ENCODE peak calls at places on chromosome 22, in four cellular contexts. One of them, this sample, is unnamed.

GRCh38 chr22:35783943-35784614 is 66.4 kb downstream of the APOL5 start:
- DNase-seq in GM12865: no peak
- DNase-seq in kidney: no peak
- DNase-seq in adrenal gland: no peak
- DNase-seq in this sample: no peak

GRCh38 chr22:33723915-33724314 is 196.4 kb downstream of the LARGE1 start:
- DNase-seq in GM12865: no peak
- DNase-seq in adrenal gland: no peak
- DNase-seq in kidney: no peak
- DNase-seq in this sample: no peak

GRCh38 chr22:29912605-29913398 is 29.8 kb downstream of the MTMR3 start:
- DNase-seq in adrenal gland: no peak
- DNase-seq in GM12865: no peak
- DNase-seq in kidney: no peak
- DNase-seq in this sample: peak

GRCh38 chr22:41532908-41533825 is 11.1 kb downstream of the POLR3H start:
- DNase-seq in GM12865: peak
- DNase-seq in kidney: peak
- DNase-seq in adrenal gland: peak
- DNase-seq in this sample: peak

GRCh38 chr22:28791124-28791523 is 9.2 kb downstream of the XBP1 start:
- DNase-seq in kidney: no peak
- DNase-seq in GM12865: no peak
- DNase-seq in adrenal gland: no peak
- DNase-seq in this sample: no peak

GRCh38 chr22:44682556-44683168 is 19.3 kb upstream of the PRR5 start:
- DNase-seq in GM12865: no peak
- DNase-seq in adrenal gland: no peak
- DNase-seq in kidney: no peak
- DNase-seq in this sample: no peak

GRCh38 chr22:44940121-44940520 is 69.7 kb downstream of the PHF21B start:
- DNase-seq in kidney: peak
- DNase-seq in GM12865: no peak
- DNase-seq in adrenal gland: no peak
- DNase-seq in this sample: no peak

GRCh38 chr22:25953276-25953675 is 211.3 kb downstream of the MYO18B start:
- DNase-seq in GM12865: no peak
- DNase-seq in kidney: no peak
- DNase-seq in adrenal gland: no peak
- DNase-seq in this sample: no peak

GRCh38 chr22:24037851-24038765 is 27.0 kb downstream of the CABIN1 start:
- DNase-seq in kidney: no peak
- DNase-seq in GM12865: no peak
- DNase-seq in adrenal gland: no peak
- DNase-seq in this sample: no peak

GRCh38 chr22:36160499-36160942 is at the start of gene APOL3:
- DNase-seq in adrenal gland: peak
- DNase-seq in GM12865: peak
- DNase-seq in kidney: peak
- DNase-seq in this sample: peak

GRCh38 chr22:23072035-23072910 is 2.0 kb downstream of the GNAZ start:
- DNase-seq in GM12865: no peak
- DNase-seq in kidney: peak
- DNase-seq in adrenal gland: peak
- DNase-seq in this sample: no peak

GRCh38 chr22:27667121-27667843 is 134.3 kb downstream of the MN1 start:
- DNase-seq in GM12865: no peak
- DNase-seq in kidney: no peak
- DNase-seq in adrenal gland: no peak
- DNase-seq in this sample: peak

GRCh38 chr22:29314537-29315285 is 786 bp downstream of the RASL10A start:
- DNase-seq in kidney: peak
- DNase-seq in adrenal gland: no peak
- DNase-seq in GM12865: no peak
- DNase-seq in this sample: no peak

GRCh38 chr22:19203839-19204238 is 25.3 kb upstream of the SLC25A1 start:
- DNase-seq in GM12865: no peak
- DNase-seq in kidney: no peak
- DNase-seq in adrenal gland: no peak
- DNase-seq in this sample: no peak

GRCh38 chr22:22721681-22722309 is 77.4 kb downstream of the GGTLC2 start:
- DNase-seq in adrenal gland: no peak
- DNase-seq in kidney: no peak
- DNase-seq in GM12865: peak
- DNase-seq in this sample: no peak

GRCh38 chr22:21881841-21882753 is 14.7 kb upstream of the MAPK1 start:
- DNase-seq in GM12865: no peak
- DNase-seq in kidney: no peak
- DNase-seq in adrenal gland: no peak
- DNase-seq in this sample: no peak

GRCh38 chr22:21862386-21863242 is 4.8 kb downstream of the MAPK1 start:
- DNase-seq in GM12865: no peak
- DNase-seq in kidney: no peak
- DNase-seq in adrenal gland: no peak
- DNase-seq in this sample: no peak

GRCh38 chr22:35435201-35435712 is 35.3 kb downstream of the MCM5 start:
- DNase-seq in kidney: peak
- DNase-seq in adrenal gland: no peak
- DNase-seq in GM12865: peak
- DNase-seq in this sample: no peak

GRCh38 chr22:25182131-25183110 is 17.2 kb upstream of the CRYBB3 start:
- DNase-seq in adrenal gland: no peak
- DNase-seq in kidney: no peak
- DNase-seq in GM12865: no peak
- DNase-seq in this sample: no peak

GRCh38 chr22:28570697-28571373 is 108.8 kb downstream of the TTC28 start:
- DNase-seq in adrenal gland: no peak
- DNase-seq in kidney: no peak
- DNase-seq in GM12865: no peak
- DNase-seq in this sample: no peak

GRCh38 chr22:29343313-29343805 is 27.9 kb upstream of the RASL10A start:
- DNase-seq in adrenal gland: no peak
- DNase-seq in GM12865: no peak
- DNase-seq in kidney: no peak
- DNase-seq in this sample: peak

GRCh38 chr22:20418211-20418788 is 19.3 kb downstream of the SCARF2 start:
- DNase-seq in kidney: peak
- DNase-seq in adrenal gland: peak
- DNase-seq in GM12865: peak
- DNase-seq in this sample: peak

GRCh38 chr22:35752172-35752832 is 34.6 kb downstream of the APOL5 start:
- DNase-seq in adrenal gland: no peak
- DNase-seq in GM12865: peak
- DNase-seq in kidney: no peak
- DNase-seq in this sample: no peak

GRCh38 chr22:44538071-44538470 is 40.0 kb upstream of the RTL6 start:
- DNase-seq in kidney: no peak
- DNase-seq in GM12865: no peak
- DNase-seq in adrenal gland: no peak
- DNase-seq in this sample: no peak

GRCh38 chr22:47320560-47320959 is 558.1 kb downstream of the TBC1D22A start:
- DNase-seq in kidney: no peak
- DNase-seq in GM12865: no peak
- DNase-seq in adrenal gland: no peak
- DNase-seq in this sample: no peak

GRCh38 chr22:47601666-47602065 is 839.2 kb downstream of the TBC1D22A start:
- DNase-seq in kidney: no peak
- DNase-seq in adrenal gland: no peak
- DNase-seq in GM12865: no peak
- DNase-seq in this sample: no peak

GRCh38 chr22:32103648-32104326 is 55.3 kb downstream of the C22orf42 start:
- DNase-seq in GM12865: no peak
- DNase-seq in adrenal gland: no peak
- DNase-seq in kidney: no peak
- DNase-seq in this sample: no peak

GRCh38 chr22:20291249-20291586 is 23.1 kb upstream of the RTN4R start:
- DNase-seq in kidney: no peak
- DNase-seq in adrenal gland: no peak
- DNase-seq in GM12865: no peak
- DNase-seq in this sample: no peak

GRCh38 chr22:31064369-31064768 is 16.7 kb upstream of the SMTN start:
- DNase-seq in kidney: no peak
- DNase-seq in GM12865: no peak
- DNase-seq in adrenal gland: no peak
- DNase-seq in this sample: no peak
- H3K4me3 ChIP-seq in kidney: no peak
- H3K4me3 ChIP-seq in GM12865: peak
- H3K4me3 ChIP-seq in adrenal gland: no peak
- H3K4me3 ChIP-seq in this sample: no peak

GRCh38 chr22:48921411-48921903 is 906.2 kb downstream of the BRD1 start:
- DNase-seq in GM12865: no peak
- DNase-seq in kidney: no peak
- DNase-seq in adrenal gland: no peak
- DNase-seq in this sample: no peak

GRCh38 chr22:48918585-48919186 is 909.0 kb downstream of the BRD1 start:
- DNase-seq in adrenal gland: no peak
- DNase-seq in GM12865: no peak
- DNase-seq in kidney: no peak
- DNase-seq in this sample: no peak

GRCh38 chr22:48919851-48920589 is 907.7 kb downstream of the BRD1 start:
- DNase-seq in GM12865: no peak
- DNase-seq in kidney: no peak
- DNase-seq in adrenal gland: no peak
- DNase-seq in this sample: no peak

GRCh38 chr22:48920776-48921241 is 906.9 kb downstream of the BRD1 start:
- DNase-seq in kidney: no peak
- DNase-seq in adrenal gland: no peak
- DNase-seq in GM12865: no peak
- DNase-seq in this sample: no peak

GRCh38 chr22:48919187-48919590 is 908.5 kb downstream of the BRD1 start:
- DNase-seq in kidney: no peak
- DNase-seq in adrenal gland: no peak
- DNase-seq in GM12865: no peak
- DNase-seq in this sample: no peak
- H3K4me3 ChIP-seq in kidney: no peak
- H3K4me3 ChIP-seq in adrenal gland: no peak
- H3K4me3 ChIP-seq in GM12865: no peak
- H3K4me3 ChIP-seq in this sample: no peak

DNA sequence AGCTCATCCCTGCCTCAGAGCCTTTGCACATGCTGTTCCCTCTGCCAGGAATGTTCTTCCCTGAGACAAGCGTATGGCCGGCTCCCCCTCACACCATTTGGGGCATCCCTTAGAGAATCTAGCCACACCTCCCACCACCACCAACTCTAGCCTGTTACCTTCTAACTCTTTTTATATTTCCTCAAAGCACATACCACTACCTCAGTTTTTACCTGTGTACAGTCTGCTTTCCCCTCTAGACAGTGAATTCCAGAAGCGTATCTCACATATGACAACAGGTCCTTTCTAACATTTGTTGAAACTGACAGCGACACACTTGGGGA is 75.1 kb upstream of the ARFGAP3 start:
- DNase-seq in GM12865: no peak
- DNase-seq in adrenal gland: no peak
- DNase-seq in kidney: no peak
- DNase-seq in this sample: no peak
- H3K4me3 ChIP-seq in GM12865: peak
- H3K4me3 ChIP-seq in adrenal gland: no peak
- H3K4me3 ChIP-seq in kidney: no peak
- H3K4me3 ChIP-seq in this sample: no peak

GRCh38 chr22:49969751-49970527 is 9.4 kb downstream of the PIM3 start:
- DNase-seq in kidney: peak
- DNase-seq in GM12865: no peak
- DNase-seq in adrenal gland: peak
- DNase-seq in this sample: peak

GRCh38 chr22:49973018-49973965 is 12.7 kb downstream of the PIM3 start:
- DNase-seq in adrenal gland: peak
- DNase-seq in GM12865: no peak
- DNase-seq in kidney: no peak
- DNase-seq in this sample: no peak

GRCh38 chr22:49971232-49972162 is 10.9 kb downstream of the PIM3 start:
- DNase-seq in GM12865: no peak
- DNase-seq in adrenal gland: peak
- DNase-seq in kidney: peak
- DNase-seq in this sample: peak

GRCh38 chr22:49970528-49971231 is 10.1 kb downstream of the PIM3 start:
- DNase-seq in kidney: peak
- DNase-seq in adrenal gland: peak
- DNase-seq in GM12865: peak
- DNase-seq in this sample: peak

GRCh38 chr22:49972163-49973017 is 11.8 kb downstream of the PIM3 start:
- DNase-seq in GM12865: no peak
- DNase-seq in adrenal gland: peak
- DNase-seq in kidney: peak
- DNase-seq in this sample: peak
- H3K4me3 ChIP-seq in GM12865: peak
- H3K4me3 ChIP-seq in adrenal gland: no peak
- H3K4me3 ChIP-seq in kidney: peak
- H3K4me3 ChIP-seq in this sample: no peak

DNA sequence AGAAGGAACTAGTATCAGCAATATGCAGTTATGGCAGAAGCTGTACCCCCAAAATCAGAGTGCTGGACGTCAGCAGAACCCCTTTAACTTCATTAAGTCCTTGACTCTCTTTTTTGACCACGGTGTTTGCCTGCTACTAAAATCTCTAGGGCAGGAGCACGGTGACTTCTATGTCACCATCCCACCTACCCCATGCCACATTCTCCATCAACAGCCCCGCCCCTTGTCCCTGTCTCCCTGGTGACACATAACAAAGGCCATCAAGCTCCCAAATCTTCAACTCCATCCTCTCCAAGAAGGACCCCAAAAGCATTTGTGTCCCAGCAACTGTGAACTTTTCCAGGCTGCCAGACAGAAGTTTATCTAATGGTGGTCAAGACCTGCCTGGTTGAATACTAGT is 894 bp downstream of the ADA2 start:
- DNase-seq in GM12865: no peak
- DNase-seq in adrenal gland: no peak
- DNase-seq in kidney: peak
- DNase-seq in this sample: no peak
- H3K4me3 ChIP-seq in GM12865: peak
- H3K4me3 ChIP-seq in adrenal gland: no peak
- H3K4me3 ChIP-seq in kidney: no peak
- H3K4me3 ChIP-seq in this sample: no peak

DNA sequence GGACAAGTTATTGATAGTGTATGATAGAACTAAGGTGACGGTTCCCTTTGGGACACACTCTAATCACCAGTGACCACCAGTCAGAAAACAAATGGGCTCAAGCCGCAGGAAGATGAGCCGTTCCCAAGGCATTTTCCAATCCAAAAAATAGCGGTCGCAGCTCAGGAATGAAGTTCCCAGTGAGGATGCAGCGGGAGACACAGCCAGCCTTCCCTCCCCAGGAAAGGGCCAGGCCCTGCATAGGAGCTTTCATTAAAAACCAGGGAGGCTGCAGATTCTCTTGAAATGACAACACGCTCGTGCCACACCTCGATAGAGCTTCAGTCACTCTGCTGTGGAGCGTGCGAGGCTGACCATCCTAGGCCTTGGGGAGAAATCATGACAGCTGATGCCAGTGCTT is 65.8 kb upstream of the WNT7B start:
- DNase-seq in GM12865: no peak
- DNase-seq in adrenal gland: peak
- DNase-seq in kidney: no peak
- DNase-seq in this sample: no peak
- H3K4me3 ChIP-seq in GM12865: no peak
- H3K4me3 ChIP-seq in adrenal gland: no peak
- H3K4me3 ChIP-seq in kidney: peak
- H3K4me3 ChIP-seq in this sample: peak